ENCODE peak calls at places on chromosomes 6 and 20, in nine cellular contexts. N is AG10803; K is globus pallidus; E is left cardiac atrium; M is suprapubic skin; S is COLO829; F is nucleus accumbens; I is stimulated activated naive CD8-positive, alpha-beta T cell treated with anti-CD3 and anti-CD28 coated beads, Interleukin-15, Interleukin-2, amounts not matched to agents 100 U/mL and 50 U/mL, for 24 hours; R is fibroblast of pulmonary artery. L is an unnamed sample.

GRCh38 chr6:141752677-141753076 is 380.0 kb upstream of the GJE1 start:
- DNase-seq in S (no peak), K (no peak), R (peak; percentile 1), I (no peak), M (no peak), F (no peak), E (no peak), N (no peak), L (no peak)

GRCh38 chr6:111662192-111662793 is 56.6 kb upstream of the TRAF3IP2 start:
- DNase-seq in M (no peak), E (no peak), R (peak; percentile 21), F (no peak), K (no peak), S (no peak), N (no peak), I (no peak), L (no peak)

GRCh38 chr6:73131706-73132105 is 93.6 kb downstream of the KHDC1L start:
- DNase-seq in K (no peak), M (no peak), N (peak; percentile 36), R (peak; percentile 14), F (no peak), E (no peak), S (peak; percentile 22), I (no peak), L (no peak)

GRCh38 chr20:63140683-63141433 is 75.1 kb downstream of the YTHDF1 start:
- DNase-seq in N (no peak), K (no peak), E (no peak), R (no peak), F (no peak), M (no peak), S (no peak), I (no peak), L (no peak)

GRCh38 chr6:106363401-106364138 is 3.1 kb downstream of the CRYBG1 start:
- DNase-seq in N (peak; percentile 17), F (no peak), R (no peak), K (no peak), E (no peak), S (no peak), M (no peak), I (no peak), L (no peak)

GRCh38 chr6:72826744-72827438 is 205.0 kb downstream of the KCNQ5 start:
- DNase-seq in I (no peak), R (peak; percentile 88), N (peak; percentile 72), S (no peak), F (no peak), M (no peak), K (no peak), E (no peak), L (no peak)

GRCh38 chr20:22425344-22426295 is 158.8 kb downstream of the FOXA2 start:
- DNase-seq in R (no peak), I (no peak), F (no peak), S (no peak), N (no peak), E (no peak), M (no peak), K (no peak), L (no peak)

GRCh38 chr6:79504372-79504771 is 32.9 kb downstream of the LCA5 start:
- DNase-seq in N (no peak), S (no peak), F (no peak), E (no peak), R (no peak), M (no peak), K (no peak), I (no peak), L (no peak)

GRCh38 chr6:11810039-11810541 is 31.5 kb upstream of the ADTRP start:
- DNase-seq in K (peak; percentile 60), E (peak; percentile 88), R (peak; percentile 97), S (peak; percentile 34), M (peak; percentile 85), I (no peak), F (no peak), N (peak; percentile 89), L (no peak)

GRCh38 chr20:20303320-20303719 is 64.6 kb upstream of the INSM1 start:
- DNase-seq in K (no peak), R (no peak), F (no peak), S (no peak), I (no peak), N (no peak), E (no peak), M (no peak), L (no peak)

GRCh38 chr6:31728767-31729514 is at the start of gene DDAH2:
- DNase-seq in N (no peak), K (no peak), S (no peak), R (no peak), M (no peak), E (peak; percentile 41), F (no peak), I (no peak), L (no peak)

GRCh38 chr6:97626586-97627441 is 343.8 kb upstream of the MMS22L start:
- DNase-seq in I (no peak), N (peak; percentile 35), M (no peak), F (no peak), R (no peak), S (peak; percentile 3), E (peak; percentile 20), K (peak; percentile 59), L (no peak)

GRCh38 chr20:15930324-15931305 is 642.6 kb downstream of the KIF16B start:
- DNase-seq in F (no peak), S (peak; percentile 59), I (no peak), N (peak; percentile 50), M (no peak), K (peak; percentile 47), E (no peak), R (peak; percentile 38), L (no peak)

GRCh38 chr20:37451616-37452015 is 69.4 kb upstream of the NNAT start:
- DNase-seq in S (no peak), R (no peak), E (no peak), I (no peak), N (no peak), F (no peak), K (no peak), M (no peak), L (no peak)

GRCh38 chr20:51413753-51414323 is 128.7 kb downstream of the NFATC2 start:
- DNase-seq in K (no peak), I (no peak), R (no peak), S (no peak), N (no peak), M (no peak), E (no peak), F (no peak), L (no peak)

GRCh38 chr6:135880066-135880972 is 28.8 kb downstream of the PDE7B start:
- DNase-seq in S (no peak), R (peak; percentile 46), F (no peak), I (peak; percentile 55), K (no peak), E (no peak), M (no peak), N (peak; percentile 72), L (peak; percentile 71)

GRCh38 chr6:134347916-134348805 is 30.2 kb upstream of the SGK1 start:
- DNase-seq in I (no peak), K (peak; percentile 57), E (peak; percentile 44), S (peak; percentile 16), R (peak; percentile 91), F (no peak), N (peak; percentile 81), M (no peak), L (no peak)

GRCh38 chr6:99589907-99590493 is 16.6 kb upstream of the PRDM13 start:
- DNase-seq in M (no peak), S (no peak), E (no peak), N (no peak), F (no peak), R (no peak), I (no peak), K (no peak), L (no peak)

GRCh38 chr20:64047968-64048401 is 1.5 kb downstream of the SOX18 start:
- DNase-seq in R (no peak), N (no peak), M (no peak), I (no peak), E (no peak), K (no peak), F (no peak), S (no peak), L (no peak)

GRCh38 chr6:116387374-116387773 is 16.6 kb downstream of the DSE start:
- DNase-seq in I (no peak), M (no peak), E (no peak), S (no peak), R (peak; percentile 86), K (no peak), F (no peak), N (peak; percentile 57), L (no peak)

GRCh38 chr6:41488392-41489129 is 57.6 kb upstream of the FOXP4 start:
- DNase-seq in R (peak; percentile 82), M (no peak), I (no peak), E (peak; percentile 47), N (peak; percentile 67), K (no peak), S (no peak), F (no peak), L (no peak)

GRCh38 chr6:75968143-75968542 is 104.3 kb downstream of the IMPG1 start:
- DNase-seq in I (no peak), E (no peak), M (no peak), F (no peak), R (no peak), K (no peak), N (no peak), S (no peak), L (no peak)

L was measured in T-cell.